ENCODE peak calls at places on chromosomes 16 and 17, in five cellular contexts. J, E, L, Z and Y are unnamed samples.

GRCh38 chr17:32723310-32723955 is 153.5 kb downstream of the MYO1D start:
- DNase-seq in J (no peak), E (no peak), L (peak; percentile 42), Z (no peak), Y (no peak)

GRCh38 chr16:7025616-7026190 is 306.9 kb upstream of the RBFOX1 start:
- DNase-seq in J (peak; percentile 41), E (peak; percentile 75), L (peak; percentile 91), Z (no peak), Y (peak; percentile 67)

GRCh38 chr17:77366558-77367245 is 225.9 kb downstream of the SEC14L1 start:
- DNase-seq in J (no peak), E (peak; percentile 66), L (no peak), Z (no peak), Y (no peak)

GRCh38 chr17:19316756-19317358 is 45.7 kb downstream of the B9D1 start:
- DNase-seq in J (no peak), E (no peak), L (no peak), Z (no peak), Y (no peak)

GRCh38 chr17:48459070-48459469 is 29.1 kb upstream of the SKAP1 start:
- DNase-seq in J (no peak), E (no peak), L (no peak), Z (no peak), Y (no peak)

GRCh38 chr16:66107661-66108060 is 258.8 kb upstream of the CDH5 start:
- DNase-seq in J (no peak), E (no peak), L (no peak), Z (no peak), Y (no peak)

GRCh38 chr17:18319604-18320256 is 4.6 kb downstream of the SMCR8 start:
- DNase-seq in J (no peak), E (no peak), L (peak; percentile 83), Z (no peak), Y (no peak)

GRCh38 chr17:59074494-59074893 is 32.2 kb downstream of the TRIM37 start:
- DNase-seq in J (no peak), E (no peak), L (no peak), Z (no peak), Y (no peak)

GRCh38 chr17:76994237-76994637 is 126.0 kb downstream of the MGAT5B start:
- DNase-seq in J (no peak), E (no peak), L (no peak), Z (no peak), Y (no peak)

GRCh38 chr17:31067699-31068184 is 27.0 kb upstream of the NF1 start:
- DNase-seq in J (no peak), E (no peak), L (no peak), Z (no peak), Y (no peak)

GRCh38 chr17:62821213-62822079 is 13.3 kb upstream of the MARCHF10 start:
- DNase-seq in J (no peak), E (no peak), L (no peak), Z (no peak), Y (no peak)

GRCh38 chr16:77335652-77336234 is 99.1 kb downstream of the ADAMTS18 start:
- DNase-seq in J (peak; percentile 10), E (no peak), L (peak; percentile 70), Z (no peak), Y (no peak)

GRCh38 chr16:89687092-89687940 is 827 bp downstream of the CDK10 start:
- DNase-seq in J (peak; percentile 85), E (peak; percentile 93), L (peak; percentile 69), Z (no peak), Y (peak; percentile 94)

GRCh38 chr16:57637020-57637419 is 8.6 kb downstream of the ADGRG1 start:
- DNase-seq in J (no peak), E (no peak), L (no peak), Z (no peak), Y (no peak)

GRCh38 chr16:75455677-75456076 is 8.8 kb downstream of the TMEM170A start:
- DNase-seq in J (no peak), E (no peak), L (no peak), Z (no peak), Y (no peak)

GRCh38 chr16:70677499-70678120 is 8.2 kb downstream of the MTSS2 start:
- DNase-seq in J (no peak), E (no peak), L (no peak), Z (no peak), Y (no peak)

GRCh38 chr16:80527297-80527696 is 13.5 kb upstream of the DYNLRB2 start:
- DNase-seq in J (peak; percentile 26), E (peak; percentile 25), L (peak; percentile 66), Z (no peak), Y (no peak)

GRCh38 chr17:65547253-65547670 is 14.2 kb downstream of the AXIN2 start:
- DNase-seq in J (no peak), E (peak; percentile 95), L (no peak), Z (no peak), Y (peak; percentile 78)

GRCh38 chr17:80270836-80271235 is 10.2 kb downstream of the RNF213 start:
- DNase-seq in J (peak; percentile 37), E (no peak), L (peak; percentile 91), Z (no peak), Y (no peak)

GRCh38 chr17:40922239-40922638 is 15.2 kb downstream of the KRT23 start:
- DNase-seq in J (peak; percentile 93), E (no peak), L (peak; percentile 82), Z (no peak), Y (no peak)

GRCh38 chr16:82979406-82980111 is 352.8 kb downstream of the CDH13 start:
- DNase-seq in J (no peak), E (no peak), L (no peak), Z (no peak), Y (no peak)

GRCh38 chr16:2507052-2507678 is 6.6 kb upstream of the ATP6V0C start:
- DNase-seq in J (no peak), E (no peak), L (no peak), Z (no peak), Y (no peak)

GRCh38 chr17:8025176-8025911 is 13.5 kb upstream of the ALOX15B start:
- DNase-seq in J (no peak), E (no peak), L (no peak), Z (no peak), Y (no peak)

GRCh38 chr17:37221865-37222264 is 153.9 kb upstream of the C17orf78 start:
- DNase-seq in J (no peak), E (no peak), L (no peak), Z (no peak), Y (no peak)

GRCh38 chr17:16297367-16298139 is 55.7 kb downstream of the CENPV start:
- DNase-seq in J (no peak), E (peak; percentile 68), L (no peak), Z (no peak), Y (peak; percentile 62)

GRCh38 chr17:82937411-82938371 is 97.9 kb upstream of the ZNF750 start:
- DNase-seq in J (no peak), E (no peak), L (no peak), Z (no peak), Y (no peak)